ENCODE peak calls at places on chromosomes 2 and 18, in nine cellular contexts. B, G, R, E, H, N, V, F and A are unnamed samples.

GRCh38 chr18:48835119-48835518 is 115.6 kb downstream of the SMAD7 start:
- DNase-seq in B (no peak), G (no peak), R (no peak), E (no peak), H (no peak), N (no peak), V (no peak), F (no peak), A (no peak)

GRCh38 chr18:48475635-48476549 is 62.9 kb upstream of the CTIF start:
- DNase-seq in B (peak), G (peak), R (peak), E (peak), H (peak), N (peak), V (no peak), F (peak), A (peak)

GRCh38 chr18:45571714-45572113 is 43.6 kb upstream of the SLC14A2 start:
- DNase-seq in B (no peak), G (no peak), R (no peak), E (no peak), H (no peak), N (no peak), V (no peak), F (no peak), A (no peak)

GRCh38 chr2:79860233-79861058 is 347.6 kb downstream of the CTNNA2 start:
- DNase-seq in B (no peak), G (peak), R (peak), E (no peak), H (peak), N (no peak), V (no peak), F (no peak), A (no peak)

GRCh38 chr2:195758846-195759245 is 101.8 kb downstream of the SLC39A10 start:
- DNase-seq in B (no peak), G (no peak), R (no peak), E (no peak), H (no peak), N (no peak), V (no peak), F (no peak), A (no peak)

GRCh38 chr2:120770176-120770575 is 34.5 kb downstream of the GLI2 start:
- DNase-seq in B (no peak), G (no peak), R (no peak), E (no peak), H (no peak), N (no peak), V (no peak), F (no peak), A (no peak)

GRCh38 chr18:51537487-51537886 is 340.0 kb upstream of the MEX3C start:
- DNase-seq in B (peak), G (peak), R (peak), E (no peak), H (no peak), N (no peak), V (no peak), F (peak), A (no peak)

GRCh38 chr2:100016756-100017155 is 125.6 kb downstream of the AFF3 start:
- DNase-seq in B (no peak), G (no peak), R (no peak), E (no peak), H (no peak), N (no peak), V (no peak), F (no peak), A (no peak)

GRCh38 chr2:10256525-10257031 is 46.1 kb upstream of the HPCAL1 start:
- DNase-seq in B (no peak), G (no peak), R (no peak), E (no peak), H (no peak), N (no peak), V (no peak), F (no peak), A (no peak)

GRCh38 chr2:54271843-54272600 is 16.0 kb upstream of the TSPYL6 start:
- DNase-seq in B (no peak), G (no peak), R (no peak), E (peak), H (no peak), N (no peak), V (no peak), F (no peak), A (no peak)

GRCh38 chr2:34578641-34579040 is 979.5 kb upstream of the FAM98A start:
- DNase-seq in B (no peak), G (no peak), R (no peak), E (no peak), H (no peak), N (no peak), V (no peak), F (no peak), A (no peak)

GRCh38 chr2:26922638-26923466 is 47.6 kb upstream of the MAPRE3 start:
- DNase-seq in B (peak), G (peak), R (peak), E (peak), H (peak), N (peak), V (peak), F (peak), A (no peak)